ENCODE peak calls at places on chromosome 1, in nine cellular contexts. Z is AG09309; E is DND-41; V is neural crest cell; A is fibroblast of lung; G is CD4-positive, alpha-beta T cell; Q is colonic mucosa; X is heart left ventricle; K is mammary epithelial cell. J is an unnamed sample.

GRCh38 chr1:9721606-9722377 is 70.3 kb downstream of the PIK3CD start:
- DNase-seq in Q (peak; percentile 48), X (no peak), V (peak; percentile 85), A (peak; percentile 14), Z (no peak), E (peak; percentile 73), G (peak; percentile 82), K (no peak), J (no peak)

GRCh38 chr1:75901371-75901770 is 30.8 kb downstream of the ASB17 start:
- DNase-seq in K (no peak), Q (no peak), Z (no peak), G (no peak), E (no peak), V (no peak), A (no peak), X (no peak), J (no peak)

GRCh38 chr1:6727535-6727934 is 25.9 kb upstream of the DNAJC11 start:
- DNase-seq in E (peak; percentile 62), Q (peak; percentile 62), A (peak; percentile 64), X (peak; percentile 48), K (peak; percentile 34), V (peak; percentile 77), Z (no peak), G (peak; percentile 64), J (peak; percentile 41)

GRCh38 chr1:206658264-206658980 is 23.1 kb downstream of the DYRK3 start:
- DNase-seq in Q (no peak), X (peak; percentile 62), A (no peak), Z (no peak), K (no peak), G (peak; percentile 55), V (peak; percentile 37), E (peak; percentile 63), J (no peak)

GRCh38 chr1:15290382-15290781 is 43.4 kb downstream of the FHAD1 start:
- DNase-seq in E (no peak), A (peak; percentile 76), Z (peak; percentile 63), Q (no peak), X (no peak), G (no peak), V (no peak), K (peak; percentile 67), J (no peak)

GRCh38 chr1:226637147-226637935 is 88.8 kb downstream of the STUM start:
- DNase-seq in X (peak; percentile 61), Q (no peak), Z (no peak), K (no peak), V (no peak), A (peak; percentile 51), E (no peak), G (peak; percentile 32), J (peak; percentile 50)

GRCh38 chr1:227894831-227895451 is 52.8 kb downstream of the WNT9A start:
- DNase-seq in Z (no peak), G (peak; percentile 22), A (no peak), Q (no peak), X (peak; percentile 11), V (peak; percentile 1), K (peak; percentile 23), E (no peak), J (no peak)

GRCh38 chr1:35576061-35576765 is 3.1 kb downstream of the TFAP2E start:
- DNase-seq in E (peak; percentile 71), G (no peak), Z (no peak), A (no peak), Q (no peak), X (no peak), V (no peak), K (no peak), J (no peak)

GRCh38 chr1:112363636-112364035 is 32.4 kb upstream of the CTTNBP2NL start:
- DNase-seq in G (no peak), Q (no peak), X (no peak), V (no peak), K (no peak), Z (no peak), E (no peak), A (no peak), J (no peak)

GRCh38 chr1:201450721-201451291 is 18.2 kb downstream of the PHLDA3 start:
- DNase-seq in X (peak; percentile 80), E (peak; percentile 41), A (peak; percentile 76), Q (no peak), K (no peak), V (peak; percentile 30), G (no peak), Z (no peak), J (no peak)

GRCh38 chr1:10640079-10640578 is 156.3 kb downstream of the CASZ1 start:
- DNase-seq in V (no peak), Q (no peak), X (peak; percentile 76), K (no peak), Z (no peak), G (no peak), A (no peak), E (no peak), J (no peak)

GRCh38 chr1:159951551-159951950 is 2.5 kb downstream of the SLAMF9 start:
- DNase-seq in X (no peak), E (no peak), K (no peak), Q (no peak), G (no peak), A (no peak), V (no peak), Z (no peak), J (no peak)

GRCh38 chr1:205879974-205880373 is 30.0 kb upstream of the PM20D1 start:
- DNase-seq in G (no peak), A (no peak), Q (no peak), X (no peak), Z (no peak), K (no peak), V (no peak), E (no peak), J (no peak)

GRCh38 chr1:94067196-94067595 is 53.8 kb downstream of the ABCA4 start:
- DNase-seq in V (no peak), Q (no peak), X (no peak), G (no peak), K (no peak), E (no peak), A (peak; percentile 51), Z (no peak), J (no peak)

GRCh38 chr1:58809327-58810040 is 25.6 kb upstream of the JUN start:
- DNase-seq in Z (no peak), G (no peak), Q (no peak), A (peak; percentile 27), X (no peak), V (no peak), K (peak; percentile 79), E (no peak), J (peak; percentile 80)

GRCh38 chr1:29849038-29849750 is 612.9 kb downstream of the PTPRU start:
- DNase-seq in Z (no peak), A (peak; percentile 32), G (peak; percentile 38), V (peak; percentile 37), E (peak; percentile 53), X (no peak), Q (peak; percentile 52), K (peak; percentile 41), J (peak; percentile 42)

GRCh38 chr1:22457356-22457755 is 5.7 kb downstream of the ZBTB40 start:
- DNase-seq in G (no peak), V (no peak), K (no peak), Z (no peak), Q (no peak), A (peak; percentile 82), E (no peak), X (no peak), J (peak; percentile 21)
- TF ChIP-seq CTCF in G (no peak), V (no peak), K (no peak), Z (no peak), Q (no peak), A (peak; percentile 6), E (no peak), X (peak; percentile 45), J (no peak)

GRCh38 chr1:31412732-31413404 is at the start of gene SERINC2:
- DNase-seq in Z (no peak), A (no peak), K (peak; percentile 61), E (no peak), Q (peak; percentile 62), V (no peak), X (no peak), G (no peak), J (peak; percentile 60)

GRCh38 chr1:31409946-31410858 is 2.8 kb upstream of the SERINC2 start:
- DNase-seq in Z (no peak), E (no peak), G (no peak), A (no peak), X (no peak), Q (no peak), K (peak; percentile 20), V (no peak), J (no peak)

GRCh38 chr1:31413405-31414005 is 492 bp downstream of the SERINC2 start:
- DNase-seq in V (peak; percentile 43), Z (no peak), Q (peak; percentile 93), K (peak; percentile 53), E (no peak), G (no peak), X (peak; percentile 78), A (peak; percentile 58), J (peak; percentile 63)

GRCh38 chr1:31410871-31411270 is 2.1 kb upstream of the SERINC2 start:
- DNase-seq in Z (no peak), E (no peak), G (no peak), Q (no peak), V (no peak), A (peak; percentile 72), X (no peak), K (no peak), J (no peak)

DNA sequence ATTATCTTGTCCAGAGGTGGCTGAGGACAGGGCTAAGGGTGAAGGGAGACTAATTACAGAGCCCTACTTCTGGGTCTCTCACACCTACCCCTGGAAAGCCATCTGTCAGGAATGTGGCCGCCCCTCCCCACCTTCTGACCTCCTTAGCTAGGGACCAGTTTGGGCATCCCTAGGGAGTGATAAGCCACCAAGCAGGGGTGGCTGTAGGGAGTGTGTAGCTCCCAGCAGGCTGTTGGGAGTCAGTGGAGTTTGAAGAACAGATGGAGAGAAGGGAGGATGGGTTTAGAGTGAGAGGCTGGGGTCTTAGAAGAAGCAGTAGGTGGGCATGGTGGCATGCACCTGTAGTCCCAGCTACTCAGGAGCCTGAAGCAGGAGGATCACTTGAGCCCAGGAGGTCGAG is 808 bp upstream of the SERINC2 start:
- DNase-seq in K (no peak), A (no peak), E (no peak), Q (no peak), G (no peak), Z (no peak), X (no peak), V (no peak), J (no peak)
- TF ChIP-seq CTCF in K (no peak), A (no peak), E (no peak), Q (no peak), G (no peak), Z (no peak), X (no peak), V (no peak), J (no peak)

GRCh38 chr1:63847308-63847910 is 73.6 kb downstream of the ROR1 start:
- DNase-seq in Q (no peak), Z (no peak), V (no peak), A (no peak), G (no peak), E (no peak), X (no peak), K (peak; percentile 71), J (no peak)
- TF ChIP-seq CTCF in Q (no peak), Z (no peak), V (no peak), A (no peak), G (no peak), E (no peak), X (no peak), K (peak; percentile 40), J (no peak)

DNA sequence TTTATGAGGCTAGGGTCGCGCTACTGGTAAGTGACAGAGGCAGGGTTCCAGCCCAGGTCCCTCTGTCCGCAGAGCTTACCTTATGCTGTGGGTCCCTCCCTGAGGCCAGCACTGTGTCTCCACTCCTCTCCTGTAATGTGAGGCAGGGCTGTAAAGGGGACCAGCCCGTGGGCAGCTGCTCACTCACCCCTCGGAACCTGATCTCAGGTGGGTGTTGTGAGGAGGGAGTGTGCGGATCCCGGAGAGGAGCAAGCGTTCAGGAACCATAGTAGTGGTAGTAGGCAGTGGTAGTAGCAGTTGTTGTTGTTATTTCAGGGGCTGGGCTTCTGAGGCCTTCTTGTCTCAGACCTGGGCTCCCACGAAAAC is 1.7 kb downstream of the ZC3H12A start:
- DNase-seq in A (no peak), E (no peak), Z (no peak), G (no peak), Q (no peak), V (no peak), K (no peak), X (no peak), J (no peak)
- TF ChIP-seq CTCF in A (no peak), E (no peak), Z (no peak), G (no peak), Q (no peak), V (no peak), K (no peak), X (no peak), J (no peak)

J was measured in foreskin fibroblast.